ENCODE peak calls at places on chromosomes 12 and 14, in eight cellular contexts. I is cardiac muscle cell, P is pancreas, R is mesenchymal stem cell, C is right lobe of liver, K is body of pancreas, W is lower lobe of right lung, L is neural progenitor cell. A is an unnamed sample.

GRCh38 chr12:118447181-118447580 is 70.8 kb downstream of the SUDS3 start:
- DNase-seq in K (no peak), C (no peak), P (no peak), W (no peak), I (no peak), L (no peak), R (no peak), A (no peak)

GRCh38 chr14:102238131-102238530 is 66.8 kb downstream of the MOK start:
- DNase-seq in W (no peak), R (no peak), L (no peak), I (no peak), P (no peak), K (no peak), C (no peak), A (no peak)

GRCh38 chr12:47828967-47829482 is 9.3 kb upstream of the HDAC7 start:
- DNase-seq in K (peak), L (no peak), I (peak), W (peak), R (peak), C (peak), P (no peak), A (no peak)

GRCh38 chr14:68306934-68307758 is 485.7 kb downstream of the ZFP36L1 start:
- DNase-seq in L (no peak), I (no peak), P (no peak), W (no peak), C (no peak), R (no peak), K (peak), A (no peak)

GRCh38 chr12:2185751-2186341 is 133.1 kb downstream of the CACNA1C start:
- DNase-seq in P (no peak), K (no peak), C (no peak), I (no peak), R (no peak), W (no peak), L (no peak), A (no peak)

GRCh38 chr12:92139634-92140555 is 5.8 kb downstream of the BTG1 start:
- DNase-seq in C (no peak), K (no peak), I (no peak), R (no peak), P (no peak), W (no peak), L (no peak), A (no peak)

GRCh38 chr12:109820921-109821381 is 12.2 kb downstream of the TRPV4 start:
- DNase-seq in I (no peak), L (no peak), W (no peak), C (no peak), R (no peak), P (no peak), K (no peak), A (no peak)

GRCh38 chr14:72796935-72797334 is 97.0 kb downstream of the DPF3 start:
- DNase-seq in P (no peak), L (peak), K (no peak), W (no peak), R (no peak), C (no peak), I (no peak), A (no peak)

GRCh38 chr12:98595152-98595988 is 1.9 kb downstream of the SLC25A3 start:
- DNase-seq in W (no peak), C (no peak), P (no peak), R (peak), I (no peak), K (no peak), L (no peak), A (no peak)
- H3K27ac ChIP-seq in W (peak), C (peak), P (no peak), R (peak), I (peak), K (no peak), L (no peak), A (peak)

DNA sequence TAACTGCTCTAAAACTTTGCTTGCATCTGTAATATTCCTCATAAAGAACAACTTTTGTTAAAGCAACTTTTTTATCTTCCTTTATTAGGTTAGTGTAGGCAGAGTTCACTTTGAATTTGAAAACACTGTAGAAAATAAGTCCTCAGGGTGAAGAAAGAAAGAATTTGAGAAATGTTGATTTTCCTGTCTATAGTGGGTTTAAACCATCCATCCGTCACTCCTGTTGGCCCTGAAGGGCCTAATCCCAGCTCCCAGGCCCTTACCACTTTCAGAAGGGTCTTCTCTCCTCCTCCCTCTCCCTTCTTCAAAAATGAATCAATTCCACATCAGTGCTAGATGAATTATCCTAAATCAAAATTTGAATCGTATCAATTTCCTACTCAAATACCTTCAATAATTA is 4.9 kb upstream of the SLC2A3 start:
- DNase-seq in R (no peak), C (no peak), I (no peak), L (no peak), W (no peak), P (no peak), K (no peak), A (no peak)
- H3K27ac ChIP-seq in R (no peak), C (no peak), I (no peak), L (no peak), W (no peak), P (no peak), K (no peak), A (no peak)

GRCh38 chr12:93804392-93805179 is 127.4 kb downstream of the CRADD start:
- DNase-seq in L (no peak), K (no peak), I (no peak), P (no peak), C (no peak), R (no peak), W (no peak), A (no peak)

GRCh38 chr12:93808169-93808899 is 131.2 kb downstream of the CRADD start:
- DNase-seq in I (peak), K (no peak), L (no peak), C (no peak), P (no peak), R (no peak), W (no peak), A (no peak)

GRCh38 chr12:93803408-93803807 is 126.2 kb downstream of the CRADD start:
- DNase-seq in R (no peak), I (no peak), W (no peak), C (no peak), K (no peak), L (peak), P (no peak), A (no peak)

GRCh38 chr12:93807354-93807753 is 130.2 kb downstream of the CRADD start:
- DNase-seq in K (no peak), R (no peak), C (no peak), W (no peak), I (no peak), P (no peak), L (no peak), A (no peak)

DNA sequence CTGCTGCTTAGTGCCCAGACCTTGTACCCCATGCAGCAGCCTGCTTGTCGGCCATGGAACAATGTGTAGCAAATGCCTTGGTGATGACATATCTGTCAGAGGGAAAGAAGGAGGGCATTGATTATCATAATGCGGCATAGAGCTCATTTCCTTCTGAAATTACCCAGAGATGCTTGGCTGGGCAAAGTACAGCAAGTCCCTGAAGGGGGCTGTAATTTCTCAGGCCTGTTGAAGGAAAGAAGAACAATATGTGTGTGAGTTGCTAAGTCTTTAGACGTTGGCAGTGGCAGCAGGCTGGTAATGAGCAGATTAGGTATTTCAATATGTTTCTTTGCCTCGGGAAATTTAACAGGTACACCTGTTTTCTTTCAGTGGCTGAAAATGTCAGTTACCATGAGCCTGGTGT is 128.6 kb downstream of the CRADD start:
- DNase-seq in R (no peak), W (no peak), K (no peak), L (no peak), I (no peak), C (no peak), P (no peak), A (no peak)
- H3K27ac ChIP-seq in R (no peak), W (no peak), K (no peak), L (no peak), I (no peak), C (no peak), P (no peak), A (no peak)

DNA sequence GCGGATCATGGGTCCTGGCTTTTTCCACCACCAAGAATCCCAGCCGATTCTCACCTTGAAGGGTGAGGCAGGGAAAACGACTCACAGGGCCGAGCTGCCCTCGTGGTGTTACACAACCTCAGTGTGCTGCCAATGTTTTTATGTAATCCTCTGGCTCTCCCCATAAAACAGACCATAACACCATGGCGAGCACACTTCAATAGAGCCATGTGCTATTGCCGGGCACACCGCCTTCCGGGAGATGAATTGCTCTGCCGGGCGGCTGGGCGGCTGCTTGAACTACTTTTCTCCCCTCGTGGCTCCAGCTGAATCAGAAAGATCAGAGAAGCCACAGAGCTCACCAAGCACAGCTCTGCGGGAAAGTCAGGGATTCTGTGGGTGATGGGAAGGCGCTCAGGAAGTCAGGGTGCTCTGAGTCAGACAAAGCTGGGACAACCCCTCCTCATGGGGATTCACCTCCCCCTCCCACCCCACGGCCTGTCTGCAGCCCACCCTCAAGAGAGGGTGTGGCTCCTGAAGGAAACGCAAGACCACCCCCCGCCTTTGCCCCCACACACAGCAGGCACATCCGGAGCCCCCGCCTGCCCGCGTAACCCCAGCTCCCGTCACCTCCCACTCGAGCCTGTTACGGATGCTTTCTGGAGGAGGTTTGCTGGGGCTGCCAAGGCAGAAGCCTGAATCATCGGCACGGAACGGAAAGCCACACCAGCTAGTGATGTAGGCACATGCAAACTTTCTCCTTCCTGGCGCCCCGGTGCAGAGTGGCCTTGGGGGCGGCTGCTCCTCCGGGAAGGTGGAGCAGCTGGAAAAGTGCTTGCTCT is 1.8 kb downstream of the GALNT9 start:
- DNase-seq in C (no peak), W (peak), K (peak), P (peak), I (no peak), R (peak), L (no peak), A (no peak)
- H3K27ac ChIP-seq in C (no peak), W (no peak), K (no peak), P (no peak), I (no peak), R (no peak), L (no peak), A (no peak)

DNA sequence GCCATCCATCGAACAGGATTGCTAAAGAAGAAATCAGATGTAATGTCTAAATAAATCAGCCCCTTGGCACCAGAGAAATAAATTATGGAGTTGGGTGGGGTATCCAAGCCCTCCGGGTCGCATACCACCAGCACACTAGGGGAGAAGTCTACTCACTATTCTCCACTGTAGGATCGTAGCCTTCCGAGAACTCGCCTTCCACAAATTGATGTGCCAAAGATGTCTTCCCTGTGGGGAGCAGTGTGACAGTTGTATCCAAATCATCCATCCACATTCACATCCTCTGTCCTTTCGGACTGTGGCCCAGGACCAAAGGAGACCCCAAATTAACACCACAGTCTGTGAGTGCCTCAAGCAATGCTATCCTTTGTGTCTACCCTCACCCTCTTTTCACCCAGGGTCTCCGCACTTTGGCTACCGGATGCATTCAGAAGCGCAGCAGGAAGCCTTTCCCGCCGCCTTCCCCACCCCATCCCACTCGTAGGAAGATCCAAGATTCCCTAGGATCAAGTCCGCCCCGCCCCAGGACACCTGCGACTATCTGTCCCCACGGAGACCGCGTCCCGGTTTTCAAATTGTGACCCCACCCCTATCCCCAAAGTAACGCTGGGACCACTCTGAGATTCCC is 786 bp downstream of the RHEBL1 start:
- DNase-seq in I (no peak), R (no peak), K (no peak), P (no peak), L (no peak), C (no peak), W (no peak), A (no peak)
- H3K27ac ChIP-seq in I (no peak), R (no peak), K (peak), P (no peak), L (no peak), C (peak), W (peak), A (peak)

GRCh38 chr12:76037130-76038105 is 5.8 kb upstream of the PHLDA1 start:
- DNase-seq in P (no peak), W (no peak), I (peak), L (peak), K (peak), R (peak), C (no peak), A (no peak)

GRCh38 chr12:76040461-76040860 is 8.9 kb upstream of the PHLDA1 start:
- DNase-seq in I (no peak), L (no peak), W (no peak), R (no peak), C (no peak), P (no peak), K (no peak), A (no peak)

GRCh38 chr12:76035045-76035444 is 3.5 kb upstream of the PHLDA1 start:
- DNase-seq in I (peak), L (no peak), R (no peak), C (no peak), K (no peak), P (no peak), W (no peak), A (no peak)

GRCh38 chr12:76041406-76041805 is 9.8 kb upstream of the PHLDA1 start:
- DNase-seq in L (no peak), R (no peak), C (no peak), K (no peak), W (no peak), P (no peak), I (no peak), A (no peak)

DNA sequence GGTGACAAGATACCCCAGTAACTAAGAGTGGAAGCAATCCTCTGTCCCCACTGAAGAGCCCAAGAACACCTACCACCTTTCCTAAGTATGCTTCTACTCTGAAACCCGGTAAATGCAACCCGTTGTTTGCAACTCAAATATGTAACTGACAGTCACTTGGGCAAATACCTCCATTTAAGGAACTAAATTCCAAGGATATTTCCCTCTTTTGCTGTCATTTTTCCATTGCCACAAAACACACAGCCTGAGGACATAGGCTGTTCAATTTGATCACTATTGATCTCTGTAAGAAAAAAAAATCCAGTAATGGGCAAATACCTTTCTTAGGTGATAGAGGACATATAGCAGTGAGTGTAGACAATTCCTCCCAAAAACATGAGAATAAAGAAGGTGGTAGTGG is 6.6 kb upstream of the PHLDA1 start:
- DNase-seq in P (no peak), K (no peak), R (no peak), L (no peak), C (no peak), I (no peak), W (no peak), A (no peak)
- H3K27ac ChIP-seq in P (no peak), K (no peak), R (no peak), L (no peak), C (no peak), I (no peak), W (no peak), A (no peak)

GRCh38 chr12:131783915-131784541 is 44.2 kb upstream of the MMP17 start:
- DNase-seq in I (no peak), R (peak), P (no peak), K (no peak), W (no peak), L (no peak), C (no peak), A (no peak)

GRCh38 chr12:131785763-131786330 is 42.3 kb upstream of the MMP17 start:
- DNase-seq in W (no peak), I (no peak), C (no peak), K (no peak), L (no peak), R (no peak), P (no peak), A (no peak)

GRCh38 chr12:131786331-131786730 is 41.9 kb upstream of the MMP17 start:
- DNase-seq in K (no peak), L (no peak), W (no peak), R (no peak), I (no peak), C (no peak), P (peak), A (peak)

GRCh38 chr12:131787143-131787660 is 41.0 kb upstream of the MMP17 start:
- DNase-seq in R (no peak), C (no peak), I (no peak), P (no peak), W (no peak), L (no peak), K (no peak), A (peak)

GRCh38 chr12:131784909-131785762 is 43.1 kb upstream of the MMP17 start:
- DNase-seq in P (no peak), C (no peak), L (no peak), I (no peak), W (no peak), K (no peak), R (peak), A (no peak)
- H3K27ac ChIP-seq in P (no peak), C (no peak), L (no peak), I (no peak), W (no peak), K (no peak), R (peak), A (no peak)

GRCh38 chr12:6223545-6223944 is 23.3 kb downstream of the CD9 start:
- DNase-seq in K (no peak), P (peak), L (no peak), I (no peak), C (no peak), R (no peak), W (no peak), A (no peak)

GRCh38 chr12:6221146-6221545 is 20.9 kb downstream of the CD9 start:
- DNase-seq in R (no peak), W (no peak), K (no peak), L (no peak), P (peak), C (no peak), I (no peak), A (no peak)

GRCh38 chr12:6224550-6224949 is 24.4 kb downstream of the CD9 start:
- DNase-seq in W (no peak), K (no peak), C (no peak), L (no peak), R (no peak), I (no peak), P (peak), A (peak)

GRCh38 chr12:6219980-6220379 is 19.8 kb downstream of the CD9 start:
- DNase-seq in L (no peak), I (no peak), W (no peak), R (no peak), P (peak), K (no peak), C (no peak), A (no peak)

GRCh38 chr12:6222009-6222702 is 22.0 kb downstream of the CD9 start:
- DNase-seq in L (peak), I (no peak), P (peak), R (peak), K (peak), C (no peak), W (no peak), A (no peak)
- H3K27ac ChIP-seq in L (no peak), I (no peak), P (no peak), R (no peak), K (peak), C (no peak), W (peak), A (peak)